ENCODE peak calls at places on chromosomes 5 and 9, in nine cellular contexts. W is coronary artery, C is tibial artery, R is IMR-90, D is endodermal cell, G is B cell, V is colonic mucosa, E is BE2C, B is lower leg skin. M is an unnamed sample.

GRCh38 chr9:117290306-117290705 is 124.6 kb downstream of the ASTN2 start:
- DNase-seq in W (no peak), C (no peak), R (no peak), D (no peak), G (no peak), V (no peak), E (no peak), B (no peak), M (no peak)

GRCh38 chr9:11374961-11375360 is 762.2 kb upstream of the PTPRD start:
- DNase-seq in W (no peak), C (no peak), R (no peak), D (no peak), G (no peak), V (no peak), E (no peak), B (no peak), M (no peak)

GRCh38 chr9:133712221-133713100 is 25.7 kb downstream of the SARDH start:
- DNase-seq in W (no peak), C (no peak), R (no peak), D (peak), G (no peak), V (no peak), E (peak), B (no peak), M (peak)

GRCh38 chr5:36982146-36982545 is 105.6 kb downstream of the NIPBL start:
- DNase-seq in W (no peak), C (no peak), R (peak), D (no peak), G (no peak), V (no peak), E (no peak), B (no peak), M (no peak)

GRCh38 chr9:100088202-100088601 is 10.6 kb downstream of the ERP44 start:
- DNase-seq in W (no peak), C (no peak), R (no peak), D (no peak), G (no peak), V (no peak), E (no peak), B (no peak), M (no peak)

GRCh38 chr5:3602713-3603502 is 7.3 kb downstream of the IRX1 start:
- DNase-seq in W (no peak), C (no peak), R (no peak), D (peak), G (no peak), V (no peak), E (no peak), B (peak), M (peak)

GRCh38 chr5:148651528-148651927 is 2.8 kb downstream of the HTR4 start:
- DNase-seq in W (no peak), C (no peak), R (no peak), D (no peak), G (no peak), V (no peak), E (no peak), B (no peak), M (no peak)

GRCh38 chr5:170603578-170604565 is 100.1 kb downstream of the KCNIP1 start:
- DNase-seq in W (no peak), C (no peak), R (peak), D (peak), G (no peak), V (peak), E (peak), B (no peak), M (peak)

GRCh38 chr5:160457255-160457654 is 35.6 kb downstream of the PTTG1 start:
- DNase-seq in W (no peak), C (no peak), R (no peak), D (no peak), G (no peak), V (no peak), E (no peak), B (no peak), M (no peak)

GRCh38 chr5:141245250-141245717 is at the start of gene PCDHB15:
- DNase-seq in W (no peak), C (no peak), R (no peak), D (peak), G (no peak), V (no peak), E (peak), B (no peak), M (peak)
- TF ChIP-seq CTCF in W (no peak), C (no peak), R (peak), D (peak), G (no peak), V (no peak), E (peak), B (no peak), M (peak)

DNA sequence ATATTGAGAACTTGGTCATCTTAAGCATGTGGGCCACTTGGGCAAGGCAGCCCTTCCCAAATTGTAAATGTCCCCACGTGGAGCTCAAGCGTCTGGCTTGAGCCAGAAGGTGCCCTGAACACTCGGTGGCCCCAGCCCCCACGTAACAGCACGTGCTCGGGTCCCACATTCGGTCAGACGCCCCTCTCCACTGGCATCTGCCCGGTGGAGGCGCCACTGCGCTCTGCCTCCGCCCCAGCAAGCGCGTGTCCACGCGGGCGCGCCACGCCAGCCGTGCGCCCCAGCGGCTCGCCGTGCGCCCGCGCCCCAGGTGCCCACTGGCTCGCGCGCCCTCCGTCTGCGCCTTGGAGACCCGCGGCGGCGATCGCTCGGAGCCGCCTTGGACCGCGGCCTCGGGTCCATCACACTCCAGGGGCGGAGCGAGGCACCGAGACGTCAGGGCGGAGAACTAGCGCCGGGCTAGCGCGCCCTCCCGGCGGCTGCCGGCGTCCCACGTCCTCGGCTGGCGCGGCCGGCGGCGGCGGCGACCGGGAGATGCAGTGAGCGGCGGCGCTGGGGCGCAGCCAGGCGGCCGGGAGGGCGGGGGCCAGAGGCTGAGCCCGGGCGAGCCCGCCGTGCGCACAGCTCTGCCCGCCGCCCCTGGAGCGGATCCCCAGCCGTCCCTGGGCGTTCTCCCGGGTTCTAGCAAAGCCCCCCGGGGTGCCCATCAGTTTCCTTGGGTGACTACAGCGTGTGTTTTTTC is at the start of gene PALM2AKAP2:
- DNase-seq in W (peak), C (peak), R (peak), D (peak), G (no peak), V (peak), E (no peak), B (peak), M (peak)
- TF ChIP-seq CTCF in W (no peak), C (peak), R (peak), D (peak), G (no peak), V (no peak), E (no peak), B (no peak), M (peak)

GRCh38 chr9:124284237-124284831 is 26.6 kb downstream of the NEK6 start:
- DNase-seq in W (no peak), C (no peak), R (peak), D (no peak), G (no peak), V (no peak), E (no peak), B (no peak), M (no peak)
- TF ChIP-seq CTCF in W (no peak), C (no peak), R (no peak), D (no peak), G (no peak), V (no peak), E (no peak), B (no peak), M (no peak)

GRCh38 chr9:4923141-4923540 is 61.9 kb upstream of the JAK2 start:
- DNase-seq in W (no peak), C (no peak), R (no peak), D (no peak), G (no peak), V (no peak), E (no peak), B (no peak), M (no peak)
- TF ChIP-seq CTCF in W (no peak), C (no peak), R (no peak), D (no peak), G (no peak), V (no peak), E (no peak), B (no peak), M (no peak)

DNA sequence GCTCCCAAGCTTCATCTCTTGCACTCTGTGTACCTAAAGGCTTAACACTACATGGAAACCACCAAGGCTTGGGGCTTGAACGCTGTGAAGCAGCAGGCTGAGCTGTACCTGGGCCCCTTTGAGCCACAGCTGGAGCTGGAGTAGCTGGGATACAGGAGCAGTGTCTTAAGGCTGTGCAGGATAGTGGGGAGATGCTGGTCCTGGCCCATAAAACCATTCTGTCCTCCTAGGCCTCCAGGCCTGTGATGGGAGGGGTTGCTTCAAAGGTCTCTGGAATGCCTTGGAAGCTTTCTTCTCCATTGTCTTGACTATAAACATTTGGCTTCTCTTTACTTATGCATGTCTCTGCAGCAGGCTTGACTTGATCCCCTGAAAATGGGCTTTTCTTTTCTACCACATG is 42.3 kb upstream of the DAPK1 start:
- DNase-seq in W (no peak), C (no peak), R (no peak), D (peak), G (no peak), V (no peak), E (no peak), B (no peak), M (no peak)
- TF ChIP-seq CTCF in W (no peak), C (no peak), R (no peak), D (no peak), G (no peak), V (no peak), E (no peak), B (no peak), M (no peak)

DNA sequence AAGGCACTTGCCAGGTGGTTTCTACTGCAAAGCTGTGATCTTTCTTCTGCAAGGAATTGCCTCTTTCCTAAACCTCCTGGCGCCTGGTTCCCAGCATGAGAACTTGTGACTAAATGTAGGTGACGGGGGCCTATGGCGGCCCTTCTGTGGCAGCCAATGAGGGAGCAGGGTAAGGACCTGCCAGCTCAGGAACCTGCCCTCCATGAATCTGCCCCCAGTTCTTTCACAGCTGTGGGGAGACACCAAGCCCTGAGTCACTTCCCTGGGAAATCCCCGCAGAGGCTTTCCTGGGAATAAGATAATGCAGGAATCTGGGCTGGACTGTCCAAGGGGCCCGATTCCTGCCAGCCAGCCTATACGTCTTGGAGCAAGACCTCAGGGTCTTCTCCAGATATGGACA is 56.7 kb upstream of the CTNNA1 start:
- DNase-seq in W (no peak), C (no peak), R (peak), D (peak), G (no peak), V (no peak), E (no peak), B (no peak), M (no peak)
- TF ChIP-seq CTCF in W (no peak), C (no peak), R (no peak), D (no peak), G (no peak), V (no peak), E (no peak), B (no peak), M (no peak)

GRCh38 chr9:128921881-128922763 is 1.3 kb downstream of the PHYHD1 start:
- DNase-seq in W (no peak), C (peak), R (peak), D (peak), G (peak), V (no peak), E (peak), B (no peak), M (peak)
- TF ChIP-seq CTCF in W (no peak), C (no peak), R (no peak), D (no peak), G (no peak), V (no peak), E (no peak), B (no peak), M (no peak)

M was measured in glutamatergic neuron.